ENCODE peak calls at places on chromosome 11, in six cellular contexts. Y is AG08395, B is fibroblast of lung, W is heart right ventricle, S is NCI-H460, T is left ventricle myocardium superior. N is an unnamed sample.

GRCh38 chr11:2775626-2776350 is 76.0 kb upstream of the KCNQ1OT1 start:
- DNase-seq in Y (no peak), B (no peak), W (peak), S (no peak), T (no peak), N (no peak)

GRCh38 chr11:126194121-126194543 is 17.3 kb downstream of the RPUSD4 start:
- DNase-seq in Y (peak), B (peak), W (peak), S (peak), T (no peak), N (no peak)

GRCh38 chr11:111335596-111335995 is 37.2 kb downstream of the POU2AF3 start:
- DNase-seq in Y (no peak), B (no peak), W (no peak), S (no peak), T (no peak), N (no peak)

GRCh38 chr11:70440206-70440605 is 41.9 kb downstream of the CTTN start:
- DNase-seq in Y (no peak), B (no peak), W (no peak), S (no peak), T (peak), N (no peak)

GRCh38 chr11:45028921-45029680 is 78.4 kb upstream of the TP53I11 start:
- DNase-seq in Y (no peak), B (no peak), W (peak), S (no peak), T (peak), N (peak)

GRCh38 chr11:68508425-68508824 is 47.9 kb downstream of the PPP6R3 start:
- DNase-seq in Y (no peak), B (no peak), W (no peak), S (no peak), T (no peak), N (no peak)

GRCh38 chr11:128457874-128458273 is 129.5 kb downstream of the ETS1 start:
- DNase-seq in Y (no peak), B (no peak), W (no peak), S (no peak), T (no peak), N (no peak)

GRCh38 chr11:69662021-69662698 is 13.0 kb downstream of the LTO1 start:
- DNase-seq in Y (no peak), B (no peak), W (no peak), S (no peak), T (peak), N (no peak)

GRCh38 chr11:28460348-28460747 is 352.2 kb downstream of the METTL15 start:
- DNase-seq in Y (no peak), B (peak), W (no peak), S (no peak), T (no peak), N (no peak)

GRCh38 chr11:36153581-36153980 is 135.6 kb downstream of the COMMD9 start:
- DNase-seq in Y (no peak), B (no peak), W (no peak), S (no peak), T (no peak), N (no peak)

GRCh38 chr11:19073454-19074415 is 13.2 kb upstream of the MRGPRX2 start:
- DNase-seq in Y (no peak), B (no peak), W (no peak), S (no peak), T (no peak), N (no peak)

GRCh38 chr11:789951-790350 is at the start of gene CEND1:
- DNase-seq in Y (peak), B (peak), W (no peak), S (no peak), T (peak), N (no peak)

GRCh38 chr11:33766085-33766484 is 8.2 kb downstream of the FBXO3 start:
- DNase-seq in Y (no peak), B (no peak), W (no peak), S (no peak), T (no peak), N (no peak)

GRCh38 chr11:64935634-64936081 is at the start of gene GPHA2:
- DNase-seq in Y (peak), B (peak), W (no peak), S (no peak), T (no peak), N (no peak)

GRCh38 chr11:132126973-132127900 is 756.8 kb downstream of the NTM start:
- DNase-seq in Y (peak), B (peak), W (peak), S (peak), T (no peak), N (peak)

GRCh38 chr11:27255447-27255828 is 107.6 kb downstream of the CCDC34 start:
- DNase-seq in Y (no peak), B (peak), W (no peak), S (no peak), T (no peak), N (no peak)

GRCh38 chr11:102293873-102294601 is 23.2 kb upstream of the BIRC3 start:
- DNase-seq in Y (peak), B (peak), W (no peak), S (peak), T (no peak), N (no peak)

GRCh38 chr11:18802381-18803257 is 11.0 kb upstream of the PTPN5 start:
- DNase-seq in Y (peak), B (peak), W (peak), S (peak), T (no peak), N (no peak)

GRCh38 chr11:66973956-66974585 is 1.0 kb upstream of the C11orf86 start:
- DNase-seq in Y (no peak), B (peak), W (no peak), S (no peak), T (no peak), N (no peak)

GRCh38 chr11:2382129-2382517 is 5.0 kb downstream of the CD81 start:
- DNase-seq in Y (no peak), B (no peak), W (no peak), S (no peak), T (peak), N (no peak)

GRCh38 chr11:60809691-60810090 is 24.6 kb downstream of the MS4A10 start:
- DNase-seq in Y (no peak), B (no peak), W (no peak), S (no peak), T (peak), N (no peak)

GRCh38 chr11:77198440-77198849 is 70.4 kb downstream of the MYO7A start:
- DNase-seq in Y (no peak), B (no peak), W (no peak), S (no peak), T (no peak), N (no peak)

GRCh38 chr11:67647471-67647870 is 3.1 kb downstream of the ACY3 start:
- DNase-seq in Y (no peak), B (no peak), W (no peak), S (no peak), T (no peak), N (no peak)

GRCh38 chr11:9802291-9802861 is 138.5 kb downstream of the SWAP70 start:
- DNase-seq in Y (peak), B (peak), W (no peak), S (peak), T (no peak), N (no peak)

GRCh38 chr11:33292306-33292705 is 35.1 kb downstream of the HIPK3 start:
- DNase-seq in Y (no peak), B (no peak), W (no peak), S (no peak), T (no peak), N (no peak)

GRCh38 chr11:44575288-44575672 is 9.8 kb downstream of the CD82 start:
- DNase-seq in Y (peak), B (no peak), W (no peak), S (no peak), T (no peak), N (no peak)

GRCh38 chr11:120226714-120227113 is 13.2 kb upstream of the POU2F3 start:
- DNase-seq in Y (no peak), B (no peak), W (no peak), S (no peak), T (peak), N (no peak)

GRCh38 chr11:68536706-68537105 is 76.2 kb downstream of the PPP6R3 start:
- DNase-seq in Y (no peak), B (no peak), W (no peak), S (no peak), T (no peak), N (no peak)

GRCh38 chr11:76669901-76670474 is 559 bp downstream of the LRRC32 start:
- DNase-seq in Y (peak), B (peak), W (peak), S (no peak), T (no peak), N (no peak)

GRCh38 chr11:45676522-45677095 is 11.2 kb upstream of the CHST1 start:
- DNase-seq in Y (no peak), B (no peak), W (no peak), S (no peak), T (no peak), N (no peak)

GRCh38 chr11:131579932-131580387 is 209.5 kb downstream of the NTM start:
- DNase-seq in Y (peak), B (peak), W (no peak), S (peak), T (no peak), N (no peak)

GRCh38 chr11:131868769-131869482 is 498.5 kb downstream of the NTM start:
- DNase-seq in Y (no peak), B (no peak), W (no peak), S (no peak), T (no peak), N (no peak)

GRCh38 chr11:46073632-46074031 is 47.6 kb downstream of the PHF21A start:
- DNase-seq in Y (no peak), B (no peak), W (no peak), S (no peak), T (no peak), N (no peak)

GRCh38 chr11:78262710-78263109 is 74.0 kb downstream of the USP35 start:
- DNase-seq in Y (no peak), B (peak), W (no peak), S (no peak), T (no peak), N (no peak)

GRCh38 chr11:44780940-44781631 is 54.3 kb downstream of the TSPAN18 start:
- DNase-seq in Y (no peak), B (peak), W (peak), S (no peak), T (peak), N (peak)

GRCh38 chr11:62770778-62771143 is 435 bp upstream of the TAF6L start:
- DNase-seq in Y (peak), B (no peak), W (no peak), S (no peak), T (no peak), N (no peak)

N was measured in left ventricle myocardium inferior.